ENCODE peak calls at places on chromosomes 3 and 15, in nine cellular contexts. One of them, this sample, is unnamed.

GRCh38 chr3:172617013-172617706 is 93.7 kb downstream of the NCEH1 start:
- DNase-seq in esophagus muscularis mucosa: peak
- DNase-seq in AG04449: no peak
- DNase-seq in adrenal gland: no peak
- DNase-seq in upper lobe of left lung: no peak
- DNase-seq in ovary: no peak
- DNase-seq in foreskin fibroblast: no peak
- DNase-seq in tibial nerve: no peak
- DNase-seq in left ventricle myocardium inferior: no peak
- DNase-seq in this sample: no peak

GRCh38 chr3:152836269-152836668 is 1.3 kb downstream of the P2RY1 start:
- DNase-seq in foreskin fibroblast: no peak
- DNase-seq in AG04449: no peak
- DNase-seq in ovary: no peak
- DNase-seq in adrenal gland: no peak
- DNase-seq in upper lobe of left lung: no peak
- DNase-seq in tibial nerve: no peak
- DNase-seq in left ventricle myocardium inferior: no peak
- DNase-seq in esophagus muscularis mucosa: no peak
- DNase-seq in this sample: no peak

GRCh38 chr3:132543016-132543739 is 53.9 kb upstream of the ACKR4 start:
- DNase-seq in esophagus muscularis mucosa: no peak
- DNase-seq in upper lobe of left lung: no peak
- DNase-seq in ovary: no peak
- DNase-seq in AG04449: peak
- DNase-seq in adrenal gland: no peak
- DNase-seq in tibial nerve: no peak
- DNase-seq in foreskin fibroblast: peak
- DNase-seq in left ventricle myocardium inferior: no peak
- DNase-seq in this sample: peak

GRCh38 chr3:14810795-14811661 is 7.7 kb upstream of the FGD5 start:
- DNase-seq in esophagus muscularis mucosa: no peak
- DNase-seq in upper lobe of left lung: no peak
- DNase-seq in tibial nerve: no peak
- DNase-seq in adrenal gland: no peak
- DNase-seq in ovary: peak
- DNase-seq in AG04449: no peak
- DNase-seq in foreskin fibroblast: no peak
- DNase-seq in left ventricle myocardium inferior: no peak
- DNase-seq in this sample: no peak

GRCh38 chr3:18758047-18758704 is 333.0 kb upstream of the SATB1 start:
- DNase-seq in esophagus muscularis mucosa: no peak
- DNase-seq in adrenal gland: no peak
- DNase-seq in tibial nerve: no peak
- DNase-seq in left ventricle myocardium inferior: no peak
- DNase-seq in AG04449: no peak
- DNase-seq in upper lobe of left lung: no peak
- DNase-seq in foreskin fibroblast: no peak
- DNase-seq in ovary: no peak
- DNase-seq in this sample: peak

GRCh38 chr15:35750051-35750450 is 204.1 kb upstream of the DPH6 start:
- DNase-seq in left ventricle myocardium inferior: no peak
- DNase-seq in adrenal gland: no peak
- DNase-seq in foreskin fibroblast: no peak
- DNase-seq in tibial nerve: no peak
- DNase-seq in upper lobe of left lung: no peak
- DNase-seq in AG04449: no peak
- DNase-seq in esophagus muscularis mucosa: no peak
- DNase-seq in ovary: no peak
- DNase-seq in this sample: no peak

GRCh38 chr3:135905058-135905724 is 60.3 kb upstream of the PPP2R3A start:
- DNase-seq in tibial nerve: no peak
- DNase-seq in esophagus muscularis mucosa: peak
- DNase-seq in foreskin fibroblast: peak
- DNase-seq in AG04449: no peak
- DNase-seq in upper lobe of left lung: no peak
- DNase-seq in ovary: no peak
- DNase-seq in left ventricle myocardium inferior: no peak
- DNase-seq in adrenal gland: no peak
- DNase-seq in this sample: peak

GRCh38 chr15:63380828-63381282 is 791 bp downstream of the CA12 start:
- DNase-seq in AG04449: no peak
- DNase-seq in left ventricle myocardium inferior: no peak
- DNase-seq in upper lobe of left lung: no peak
- DNase-seq in esophagus muscularis mucosa: no peak
- DNase-seq in ovary: no peak
- DNase-seq in foreskin fibroblast: no peak
- DNase-seq in adrenal gland: no peak
- DNase-seq in tibial nerve: no peak
- DNase-seq in this sample: peak

GRCh38 chr3:26964836-26965235 is 342.3 kb downstream of the LRRC3B start:
- DNase-seq in ovary: no peak
- DNase-seq in tibial nerve: no peak
- DNase-seq in upper lobe of left lung: no peak
- DNase-seq in AG04449: no peak
- DNase-seq in left ventricle myocardium inferior: no peak
- DNase-seq in esophagus muscularis mucosa: no peak
- DNase-seq in foreskin fibroblast: no peak
- DNase-seq in adrenal gland: no peak
- DNase-seq in this sample: no peak

GRCh38 chr15:81301815-81302399 is 22.0 kb downstream of the STARD5 start:
- DNase-seq in ovary: no peak
- DNase-seq in adrenal gland: no peak
- DNase-seq in upper lobe of left lung: peak
- DNase-seq in foreskin fibroblast: no peak
- DNase-seq in tibial nerve: no peak
- DNase-seq in left ventricle myocardium inferior: no peak
- DNase-seq in AG04449: no peak
- DNase-seq in esophagus muscularis mucosa: no peak
- DNase-seq in this sample: no peak

GRCh38 chr3:44048196-44048924 is 193.3 kb upstream of the TOPAZ1 start:
- DNase-seq in ovary: no peak
- DNase-seq in adrenal gland: no peak
- DNase-seq in tibial nerve: no peak
- DNase-seq in AG04449: peak
- DNase-seq in left ventricle myocardium inferior: no peak
- DNase-seq in upper lobe of left lung: no peak
- DNase-seq in esophagus muscularis mucosa: no peak
- DNase-seq in foreskin fibroblast: no peak
- DNase-seq in this sample: no peak

DNA sequence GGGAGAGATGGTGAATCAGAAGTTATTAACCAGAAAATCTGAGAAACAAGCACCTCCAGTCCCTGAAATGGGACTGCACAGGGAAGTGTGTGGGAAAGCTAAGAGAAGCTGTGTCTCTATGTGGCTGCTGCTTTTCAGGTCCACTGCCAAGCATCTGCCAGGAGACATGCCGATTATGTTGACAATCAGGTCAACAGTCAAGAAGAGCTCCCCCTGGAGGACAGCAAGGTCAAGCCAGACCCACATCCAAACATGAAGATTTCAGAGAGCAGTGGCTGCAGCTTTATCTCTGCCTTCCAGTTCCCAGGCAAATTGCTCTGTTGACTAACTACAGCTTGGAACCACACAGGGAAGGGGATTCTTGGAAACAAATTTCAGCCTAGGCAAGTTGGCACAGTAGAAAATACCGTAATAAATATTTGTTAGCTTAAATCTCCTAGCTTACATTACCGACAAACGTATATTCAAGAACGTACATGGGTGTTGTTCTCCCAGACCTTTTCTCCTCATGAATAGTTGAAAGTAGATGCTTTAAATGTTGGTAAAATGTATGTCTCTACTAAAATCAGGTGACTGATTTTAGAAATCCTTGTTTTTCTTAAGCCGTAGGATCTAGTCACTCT is 394.5 kb upstream of the RARB start:
- DNase-seq in AG04449: no peak
- DNase-seq in left ventricle myocardium inferior: peak
- DNase-seq in tibial nerve: peak
- DNase-seq in adrenal gland: peak
- DNase-seq in foreskin fibroblast: no peak
- DNase-seq in ovary: no peak
- DNase-seq in esophagus muscularis mucosa: no peak
- DNase-seq in upper lobe of left lung: peak
- DNase-seq in this sample: peak
- TF ChIP-seq CTCF in AG04449: peak
- TF ChIP-seq CTCF in left ventricle myocardium inferior: peak
- TF ChIP-seq CTCF in tibial nerve: peak
- TF ChIP-seq CTCF in adrenal gland: peak
- TF ChIP-seq CTCF in foreskin fibroblast: peak
- TF ChIP-seq CTCF in ovary: no peak
- TF ChIP-seq CTCF in esophagus muscularis mucosa: peak
- TF ChIP-seq CTCF in upper lobe of left lung: peak
- TF ChIP-seq CTCF in this sample: peak

DNA sequence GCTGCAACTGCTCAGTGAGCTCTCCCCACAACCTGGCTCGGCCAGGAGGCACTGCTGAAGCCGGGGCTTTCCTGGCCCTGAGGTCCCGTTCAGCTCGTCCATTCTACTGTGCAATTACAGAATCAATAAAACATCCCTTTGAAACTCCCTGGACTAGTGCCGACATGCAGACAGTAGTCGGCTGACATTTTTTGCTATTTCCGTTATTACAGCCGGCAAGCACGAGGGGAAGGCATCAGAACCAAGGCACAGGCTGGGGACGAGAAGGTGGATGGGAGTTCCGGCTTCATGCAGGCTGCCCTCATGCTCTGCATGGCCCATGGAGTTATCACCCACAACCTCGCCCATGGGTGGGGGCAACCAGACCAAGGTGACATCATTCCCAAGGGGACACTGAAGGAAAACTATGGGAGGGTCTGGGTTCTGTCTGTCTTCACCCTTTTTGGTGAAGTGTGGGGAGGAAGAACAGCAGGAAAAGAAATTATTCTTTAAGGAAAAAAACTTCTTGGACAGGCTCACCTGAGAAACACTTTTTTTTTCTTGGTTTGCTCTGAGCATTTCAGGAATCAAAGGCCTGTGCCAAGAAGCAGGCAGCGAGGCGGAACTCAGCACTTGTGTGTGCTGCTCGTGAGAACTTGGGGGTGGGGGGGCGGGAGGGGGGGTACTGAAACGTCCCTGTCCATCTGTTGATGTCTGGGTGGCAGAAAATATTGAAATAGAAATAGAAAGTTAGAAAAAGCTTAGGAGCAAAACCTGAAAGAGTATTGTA is 154.5 kb downstream of the FOXP1 start:
- DNase-seq in esophagus muscularis mucosa: no peak
- DNase-seq in foreskin fibroblast: peak
- DNase-seq in AG04449: no peak
- DNase-seq in ovary: no peak
- DNase-seq in left ventricle myocardium inferior: peak
- DNase-seq in adrenal gland: peak
- DNase-seq in tibial nerve: no peak
- DNase-seq in upper lobe of left lung: peak
- DNase-seq in this sample: peak
- H3K4me3 ChIP-seq in esophagus muscularis mucosa: peak
- H3K4me3 ChIP-seq in foreskin fibroblast: no peak
- H3K4me3 ChIP-seq in AG04449: no peak
- H3K4me3 ChIP-seq in ovary: no peak
- H3K4me3 ChIP-seq in left ventricle myocardium inferior: peak
- H3K4me3 ChIP-seq in adrenal gland: no peak
- H3K4me3 ChIP-seq in tibial nerve: peak
- H3K4me3 ChIP-seq in upper lobe of left lung: no peak
- H3K4me3 ChIP-seq in this sample: no peak

DNA sequence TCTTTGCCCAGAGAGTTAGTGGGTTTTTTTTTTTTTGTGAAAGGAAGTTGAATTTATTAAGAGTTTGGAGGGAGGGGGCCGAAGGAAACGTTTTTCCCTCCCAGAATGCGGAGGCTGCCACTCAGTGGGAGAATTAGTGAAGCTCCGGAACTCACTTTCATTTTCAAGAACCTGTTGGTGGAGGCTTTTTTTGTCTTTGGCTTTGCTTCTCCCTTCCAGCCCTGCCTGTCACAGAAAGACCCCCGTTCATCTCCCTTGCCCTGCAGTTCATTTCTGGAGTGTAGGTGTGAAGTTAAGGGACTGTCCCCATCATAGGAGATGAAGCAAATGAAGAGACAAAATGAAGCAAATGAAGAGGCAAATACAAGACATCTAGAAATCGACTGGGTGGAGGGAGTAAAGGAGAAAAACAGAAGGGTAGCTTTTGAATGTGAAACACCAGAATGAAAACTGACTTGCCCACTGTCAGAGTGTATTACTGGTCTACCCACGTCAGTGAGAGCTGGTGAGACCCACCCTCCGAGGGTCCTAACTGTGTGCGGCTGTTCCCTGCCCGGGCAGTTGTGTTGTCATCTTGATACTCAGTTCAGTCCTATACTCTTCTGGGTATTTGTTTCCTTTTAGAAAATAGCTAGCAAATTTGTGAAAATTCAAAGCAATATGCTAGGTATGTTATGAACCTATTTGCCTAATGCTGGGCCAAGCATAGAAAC is 91.5 kb downstream of the ITPR1 start:
- DNase-seq in upper lobe of left lung: peak
- DNase-seq in ovary: peak
- DNase-seq in adrenal gland: no peak
- DNase-seq in foreskin fibroblast: no peak
- DNase-seq in tibial nerve: no peak
- DNase-seq in esophagus muscularis mucosa: no peak
- DNase-seq in left ventricle myocardium inferior: no peak
- DNase-seq in AG04449: no peak
- DNase-seq in this sample: peak
- TF ChIP-seq CTCF in upper lobe of left lung: no peak
- TF ChIP-seq CTCF in ovary: no peak
- TF ChIP-seq CTCF in adrenal gland: no peak
- TF ChIP-seq CTCF in foreskin fibroblast: no peak
- TF ChIP-seq CTCF in tibial nerve: no peak
- TF ChIP-seq CTCF in esophagus muscularis mucosa: peak
- TF ChIP-seq CTCF in left ventricle myocardium inferior: peak
- TF ChIP-seq CTCF in AG04449: no peak
- TF ChIP-seq CTCF in this sample: peak

DNA sequence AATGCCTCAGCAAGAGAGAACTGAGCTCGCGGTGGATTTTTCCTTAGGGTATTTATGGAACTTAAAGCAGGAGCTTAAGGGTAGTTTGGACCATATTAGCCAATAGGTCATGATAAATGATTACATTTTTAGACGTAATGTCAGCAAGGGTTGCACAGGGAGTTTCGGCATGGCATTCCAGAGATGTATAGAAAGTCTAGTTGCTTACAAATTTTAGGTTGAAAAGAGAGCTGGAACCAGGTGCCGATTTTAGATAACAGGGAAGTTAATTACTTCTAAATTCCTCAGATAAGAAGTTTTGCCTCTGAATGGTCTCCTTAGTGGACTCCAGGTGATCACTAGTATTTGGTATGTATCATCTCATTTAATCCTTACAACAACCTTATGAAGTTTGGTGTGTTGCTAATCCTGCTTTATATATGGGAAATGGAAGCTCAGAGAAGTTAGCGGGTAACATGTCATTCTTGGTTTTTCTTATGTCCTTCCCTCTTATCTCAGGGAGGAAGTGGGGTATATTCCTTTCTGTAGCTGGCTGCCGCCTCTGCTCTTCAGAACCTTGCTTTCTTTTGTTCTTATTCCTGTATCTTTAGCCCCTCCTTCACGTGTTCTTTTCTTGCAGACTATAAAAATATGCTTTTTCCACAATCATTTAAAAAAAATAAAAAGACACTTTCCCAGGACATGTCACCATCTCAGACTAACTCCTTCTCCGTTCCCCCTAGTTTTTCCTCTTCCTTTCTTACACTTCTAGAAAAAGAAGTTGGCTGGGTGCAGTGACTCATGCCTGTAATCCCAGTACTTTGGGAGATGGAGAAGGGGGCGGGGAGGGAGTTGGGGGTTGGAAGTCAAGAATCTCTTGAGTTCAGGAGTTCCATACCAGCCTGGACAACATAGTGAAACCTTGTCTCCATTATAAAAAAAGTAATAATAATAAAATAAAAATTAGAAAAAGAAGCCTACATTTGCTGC is 25.7 kb downstream of the IQGAP1 start:
- DNase-seq in upper lobe of left lung: peak
- DNase-seq in tibial nerve: no peak
- DNase-seq in AG04449: no peak
- DNase-seq in foreskin fibroblast: peak
- DNase-seq in ovary: no peak
- DNase-seq in left ventricle myocardium inferior: no peak
- DNase-seq in esophagus muscularis mucosa: no peak
- DNase-seq in adrenal gland: peak
- DNase-seq in this sample: peak
- H3K4me3 ChIP-seq in upper lobe of left lung: no peak
- H3K4me3 ChIP-seq in tibial nerve: no peak
- H3K4me3 ChIP-seq in AG04449: no peak
- H3K4me3 ChIP-seq in foreskin fibroblast: no peak
- H3K4me3 ChIP-seq in ovary: no peak
- H3K4me3 ChIP-seq in left ventricle myocardium inferior: peak
- H3K4me3 ChIP-seq in esophagus muscularis mucosa: no peak
- H3K4me3 ChIP-seq in adrenal gland: no peak
- H3K4me3 ChIP-seq in this sample: no peak